ENCODE peak calls at places on chromosomes 13 and 19, in five cellular contexts. E is heart right ventricle, I is MM.1S, H is A549, J is fibroblast of pulmonary artery. S is an unnamed sample.

GRCh38 chr19:46351241-46352041 is 4.6 kb downstream of the PPP5C start:
- DNase-seq in J (peak), H (peak), E (no peak), I (no peak), S (no peak)

GRCh38 chr13:91349992-91350911 is 2.8 kb downstream of the MIR17HG start:
- DNase-seq in H (no peak), I (no peak), J (no peak), E (no peak), S (no peak)

GRCh38 chr13:108146642-108147041 is 68.7 kb downstream of the LIG4 start:
- DNase-seq in E (no peak), I (no peak), H (no peak), J (no peak), S (no peak)

GRCh38 chr13:38871275-38871674 is 119.4 kb downstream of the STOML3 start:
- DNase-seq in J (no peak), E (no peak), I (no peak), H (no peak), S (no peak)

GRCh38 chr13:67071918-67072598 is 158.1 kb downstream of the PCDH9 start:
- DNase-seq in J (no peak), E (no peak), I (no peak), H (no peak), S (no peak)

GRCh38 chr13:111005808-111006494 is 91.1 kb upstream of the ANKRD10 start:
- DNase-seq in I (no peak), J (peak), E (peak), H (no peak), S (no peak)

GRCh38 chr13:19264711-19265110 is 83.1 kb upstream of the TUBA3C start:
- DNase-seq in J (no peak), H (no peak), I (no peak), E (no peak), S (no peak)

GRCh38 chr19:38648789-38649304 is 1.4 kb downstream of the ACTN4 start:
- DNase-seq in J (no peak), E (no peak), I (no peak), H (no peak), S (no peak)

GRCh38 chr13:104962411-104962810 is 1573.1 kb downstream of the EFNB2 start:
- DNase-seq in J (no peak), E (no peak), I (no peak), H (no peak), S (no peak)

GRCh38 chr13:94323746-94324408 is 155.6 kb downstream of the DCT start:
- DNase-seq in J (no peak), E (no peak), H (no peak), I (no peak), S (no peak)

GRCh38 chr13:114319441-114319871 is 5.2 kb downstream of the CHAMP1 start:
- DNase-seq in J (peak), E (no peak), H (no peak), I (no peak), S (no peak)

GRCh38 chr19:19276386-19276785 is 3.3 kb upstream of the TM6SF2 start:
- DNase-seq in J (peak), I (no peak), H (no peak), E (no peak), S (no peak)

GRCh38 chr13:107587681-107588080 is 627.7 kb downstream of the LIG4 start:
- DNase-seq in I (no peak), H (no peak), J (no peak), E (no peak), S (no peak)

GRCh38 chr19:19535311-19536191 is 2.5 kb upstream of the CILP2 start:
- DNase-seq in E (no peak), I (no peak), H (no peak), J (no peak), S (no peak)

GRCh38 chr13:61110804-61111203 is 304.8 kb downstream of the PCDH20 start:
- DNase-seq in H (no peak), E (no peak), I (no peak), J (no peak), S (no peak)

GRCh38 chr19:38711726-38712153 is 32.5 kb downstream of the CAPN12 start:
- DNase-seq in H (no peak), E (no peak), J (peak), I (no peak), S (no peak)

GRCh38 chr13:30577381-30577780 is 40.3 kb upstream of the USPL1 start:
- DNase-seq in E (no peak), H (peak), I (peak), J (peak), S (no peak)

GRCh38 chr13:103299079-103299478 is 232.9 kb upstream of the SLC10A2 start:
- DNase-seq in E (no peak), I (no peak), J (no peak), H (no peak), S (no peak)

GRCh38 chr13:81017525-81018152 is 676.7 kb upstream of the SPRY2 start:
- DNase-seq in J (peak), E (no peak), H (peak), I (peak), S (peak)

GRCh38 chr19:3520166-3521103 is 14.3 kb downstream of the FZR1 start:
- DNase-seq in J (no peak), H (no peak), I (no peak), E (no peak), S (no peak)

GRCh38 chr13:51840141-51840540 is 4.8 kb downstream of the TMEM272 start:
- DNase-seq in J (no peak), E (no peak), H (no peak), I (no peak), S (no peak)

GRCh38 chr19:31285744-31286143 is 63.5 kb downstream of the TSHZ3 start:
- DNase-seq in J (peak), I (no peak), E (no peak), H (no peak), S (no peak)

GRCh38 chr13:46170687-46171086 is 11.3 kb downstream of the LCP1 start:
- DNase-seq in I (no peak), E (no peak), H (no peak), J (peak), S (no peak)

GRCh38 chr13:99731747-99732146 is 230.5 kb downstream of the TM9SF2 start:
- DNase-seq in I (no peak), J (no peak), E (no peak), H (no peak), S (no peak)

GRCh38 chr13:112457081-112457480 is 80.9 kb downstream of the SPACA7 start:
- DNase-seq in I (peak), H (no peak), J (no peak), E (no peak), S (no peak)

GRCh38 chr13:82636119-82636518 is 1246.2 kb downstream of the SLITRK1 start:
- DNase-seq in H (no peak), E (no peak), I (no peak), J (peak), S (no peak)

GRCh38 chr19:3053780-3054179 is 8.5 kb downstream of the TLE5 start:
- DNase-seq in J (no peak), E (no peak), H (no peak), I (no peak), S (no peak)

GRCh38 chr19:8302734-8303133 is 5.4 kb downstream of the CD320 start:
- DNase-seq in I (no peak), H (no peak), E (no peak), J (no peak), S (no peak)

DNA sequence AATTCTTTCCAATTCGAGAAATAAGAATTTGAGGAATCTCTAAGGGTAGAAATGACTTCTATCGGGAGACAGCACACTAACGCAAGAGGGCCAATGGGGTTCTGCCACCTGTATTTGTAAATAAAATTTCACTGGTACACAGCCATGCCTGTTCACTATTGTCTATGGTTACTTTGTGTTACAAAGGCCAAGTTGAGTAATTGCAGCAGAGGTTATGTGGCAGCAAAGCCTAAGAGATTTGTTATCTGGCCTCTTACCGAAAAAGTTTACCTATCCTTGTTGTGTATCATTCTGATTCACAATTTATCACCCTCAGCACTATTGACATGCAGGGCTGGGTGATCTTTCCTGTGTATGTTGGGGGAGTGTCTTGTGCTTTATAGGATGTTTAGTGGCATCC is 278.0 kb downstream of the KLF5 start:
- DNase-seq in I (no peak), J (no peak), E (no peak), H (peak), S (no peak)
- H3K4me3 ChIP-seq in I (no peak), J (no peak), E (no peak), H (no peak), S (no peak)

GRCh38 chr19:16872728-16873127 is 16.1 kb upstream of the F2RL3 start:
- DNase-seq in I (no peak), H (no peak), J (no peak), E (no peak), S (no peak)

GRCh38 chr19:16876904-16877361 is 11.9 kb upstream of the F2RL3 start:
- DNase-seq in E (no peak), J (no peak), H (no peak), I (peak), S (no peak)

GRCh38 chr19:16875584-16876555 is 12.9 kb upstream of the F2RL3 start:
- DNase-seq in E (no peak), I (no peak), J (no peak), H (no peak), S (peak)

GRCh38 chr19:16873603-16874002 is 15.2 kb upstream of the F2RL3 start:
- DNase-seq in I (no peak), H (no peak), J (no peak), E (no peak), S (no peak)

GRCh38 chr19:16874250-16874977 is 14.4 kb upstream of the F2RL3 start:
- DNase-seq in E (no peak), I (no peak), J (no peak), H (no peak), S (no peak)
- TF ChIP-seq CTCF in E (no peak), I (no peak), J (no peak), H (no peak), S (no peak)

DNA sequence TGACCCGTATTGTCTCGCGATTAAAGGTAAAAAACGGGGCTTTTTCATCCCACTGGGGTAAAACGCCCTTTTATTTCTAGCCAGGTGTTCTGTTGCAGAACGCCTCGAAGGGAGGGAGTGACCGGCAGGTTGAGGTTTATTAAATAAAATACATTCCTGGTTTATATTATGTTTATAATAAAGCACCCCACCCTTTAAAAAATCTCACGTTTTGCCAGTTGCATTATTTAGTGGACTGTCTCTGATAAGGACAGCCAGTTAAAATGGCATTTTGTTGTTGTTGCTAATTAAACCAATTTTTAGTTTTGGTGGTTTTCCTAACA is 25.1 kb upstream of the ZNF850 start:
- DNase-seq in J (no peak), E (no peak), H (no peak), I (no peak), S (no peak)
- H3K4me3 ChIP-seq in J (peak), E (peak), H (peak), I (no peak), S (peak)

GRCh38 chr19:47492571-47493377 is 8.8 kb upstream of the KPTN start:
- DNase-seq in E (no peak), I (no peak), H (no peak), J (no peak), S (no peak)
- TF ChIP-seq CTCF in E (no peak), I (no peak), H (no peak), J (no peak), S (no peak)

GRCh38 chr19:50555447-50556235 is 12.6 kb downstream of the LRRC4B start:
- DNase-seq in H (peak), I (no peak), J (peak), E (no peak), S (no peak)
- H3K4me3 ChIP-seq in H (peak), I (no peak), J (peak), E (peak), S (no peak)

GRCh38 chr19:13849277-13849676 is 27.7 kb upstream of the NANOS3 start:
- DNase-seq in J (no peak), I (no peak), H (no peak), E (no peak), S (no peak)

GRCh38 chr19:13848811-13849241 is 28.1 kb upstream of the NANOS3 start:
- DNase-seq in I (no peak), E (no peak), H (peak), J (no peak), S (no peak)

GRCh38 chr19:13847900-13848677 is 28.8 kb upstream of the NANOS3 start:
- DNase-seq in J (no peak), E (no peak), H (no peak), I (no peak), S (no peak)

GRCh38 chr19:13846533-13847032 is 30.4 kb upstream of the NANOS3 start:
- DNase-seq in E (peak), J (peak), H (peak), I (peak), S (no peak)

DNA sequence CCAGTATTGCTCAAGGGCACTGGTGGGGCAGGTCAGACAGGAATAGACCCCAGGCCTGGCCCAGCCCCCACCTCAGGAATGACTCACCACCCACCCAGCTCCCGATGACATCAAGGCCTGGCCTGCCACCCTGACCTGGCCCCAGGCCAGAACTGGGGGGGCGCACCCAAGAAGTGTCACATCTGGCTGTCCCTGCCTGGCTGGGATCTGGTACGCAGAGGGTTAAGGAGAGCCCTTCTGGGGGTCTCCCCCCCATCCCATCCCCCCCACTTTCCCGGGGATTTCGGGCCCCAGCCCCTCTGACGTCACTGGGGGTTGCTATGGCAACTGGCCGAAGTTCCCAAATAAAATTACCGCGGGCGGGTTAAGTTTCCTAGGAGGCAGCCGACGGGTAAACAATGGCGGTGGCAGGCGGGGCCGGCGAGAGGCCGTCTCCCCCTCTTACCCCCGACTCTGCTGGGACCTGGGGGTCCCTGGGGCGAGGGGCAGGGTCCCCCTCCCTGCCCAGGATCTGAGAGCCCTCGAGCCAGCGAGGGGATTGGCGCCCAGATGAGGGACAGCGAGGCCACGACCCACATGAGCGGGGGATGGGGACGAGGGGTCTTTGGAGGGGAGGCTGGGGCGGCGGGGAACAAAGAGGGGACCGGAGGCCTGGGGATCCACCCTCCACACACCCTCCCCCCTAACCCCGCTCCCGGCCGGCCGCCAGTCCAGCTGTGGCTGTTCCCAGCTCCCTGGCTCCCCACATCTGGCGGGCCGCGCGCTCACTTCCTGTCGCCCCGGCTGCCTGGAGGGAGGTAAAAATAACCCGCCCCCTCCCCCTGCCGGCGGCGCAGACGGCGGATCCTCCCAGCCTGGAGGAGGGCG is 29.7 kb upstream of the NANOS3 start:
- DNase-seq in H (peak), J (peak), E (peak), I (peak), S (no peak)
- TF ChIP-seq CTCF in H (no peak), J (no peak), E (peak), I (no peak), S (no peak)